ENCODE peak calls at places on chromosomes 4 and X, in seven cellular contexts. W, E, Q, B, S, P and K are unnamed samples.

GRCh38 chr4:41268024-41268423 is 11.3 kb downstream of the UCHL1 start:
- DNase-seq in W (no peak), E (no peak), Q (peak), B (no peak), S (no peak), P (no peak), K (no peak)

GRCh38 chr4:149371021-149371420 is 444.6 kb downstream of the IQCM start:
- DNase-seq in W (peak), E (peak), Q (peak), B (no peak), S (no peak), P (peak), K (no peak)

GRCh38 chrX:150334100-150334499 is 29.0 kb upstream of the MAMLD1 start:
- DNase-seq in W (no peak), E (no peak), Q (no peak), B (no peak), S (peak), P (no peak), K (no peak)

GRCh38 chr4:24103434-24104168 is 213.8 kb upstream of the PPARGC1A start:
- DNase-seq in W (no peak), E (peak), Q (peak), B (no peak), S (no peak), P (peak), K (no peak)

GRCh38 chr4:108029731-108030130 is 40.0 kb downstream of the HADH start:
- DNase-seq in W (no peak), E (no peak), Q (no peak), B (no peak), S (no peak), P (no peak), K (no peak)

GRCh38 chr4:176393306-176394013 is 73.7 kb downstream of the SPCS3 start:
- DNase-seq in W (no peak), E (peak), Q (peak), B (no peak), S (no peak), P (no peak), K (no peak)

GRCh38 chr4:175066923-175067627 is 148.9 kb downstream of the ADAM29 start:
- DNase-seq in W (no peak), E (no peak), Q (no peak), B (no peak), S (no peak), P (no peak), K (no peak)

GRCh38 chr4:106329027-106329618 is 12.8 kb downstream of the AIMP1 start:
- DNase-seq in W (no peak), E (peak), Q (peak), B (no peak), S (no peak), P (peak), K (no peak)

GRCh38 chr4:156778606-156779005 is 193.0 kb downstream of the PDGFC start:
- DNase-seq in W (no peak), E (peak), Q (peak), B (no peak), S (no peak), P (peak), K (no peak)

GRCh38 chr4:38581708-38582107 is 82.3 kb upstream of the KLF3 start:
- DNase-seq in W (no peak), E (no peak), Q (no peak), B (no peak), S (no peak), P (no peak), K (no peak)

GRCh38 chrX:20060961-20061868 is 55.5 kb downstream of the MAP7D2 start:
- DNase-seq in W (no peak), E (no peak), Q (no peak), B (no peak), S (no peak), P (no peak), K (no peak)

GRCh38 chr4:7392438-7393374 is 42.0 kb downstream of the PSAPL1 start:
- DNase-seq in W (no peak), E (peak), Q (peak), B (no peak), S (no peak), P (peak), K (peak)

GRCh38 chrX:48761674-48762471 is at the start of gene GLOD5:
- DNase-seq in W (peak), E (peak), Q (no peak), B (peak), S (no peak), P (peak), K (peak)

GRCh38 chr4:22167201-22167600 is 218.6 kb upstream of the KCNIP4 start:
- DNase-seq in W (no peak), E (no peak), Q (no peak), B (no peak), S (no peak), P (no peak), K (no peak)

DNA sequence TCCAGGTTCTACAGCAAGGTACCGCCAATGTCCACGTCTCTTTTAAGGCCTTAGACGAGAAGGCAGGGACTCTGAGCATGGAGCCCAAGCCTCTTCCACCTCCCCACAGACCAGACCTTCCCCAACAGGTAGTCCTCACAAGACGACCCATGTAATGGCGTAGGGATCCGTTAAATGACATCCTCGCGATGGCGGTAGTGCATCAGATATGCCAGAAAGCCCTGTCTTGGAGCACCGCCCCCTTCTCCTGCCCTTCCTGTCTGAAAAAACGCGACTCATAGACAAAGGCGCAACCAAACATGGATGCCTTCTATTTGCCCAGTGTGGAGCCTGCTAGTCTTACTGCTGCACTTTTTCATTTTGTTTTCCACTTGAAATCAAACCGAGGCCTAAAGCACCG is 185.4 kb downstream of the OR13H1 start:
- DNase-seq in W (no peak), E (no peak), Q (no peak), B (no peak), S (no peak), P (no peak), K (no peak)
- TF ChIP-seq CTCF in W (no peak), E (no peak), Q (no peak), B (no peak), S (peak), P (no peak), K (no peak)

GRCh38 chr4:54229631-54230478 is 762 bp downstream of the PDGFRA start:
- DNase-seq in W (no peak), E (peak), Q (peak), B (peak), S (no peak), P (peak), K (peak)

GRCh38 chr4:54228563-54229501 is at the start of gene PDGFRA:
- DNase-seq in W (no peak), E (peak), Q (peak), B (no peak), S (peak), P (peak), K (peak)

GRCh38 chr4:54231419-54232150 is 2.5 kb downstream of the PDGFRA start:
- DNase-seq in W (no peak), E (peak), Q (peak), B (peak), S (peak), P (peak), K (peak)

GRCh38 chr4:54232151-54232688 is 3.1 kb downstream of the PDGFRA start:
- DNase-seq in W (no peak), E (peak), Q (peak), B (no peak), S (no peak), P (no peak), K (no peak)

DNA sequence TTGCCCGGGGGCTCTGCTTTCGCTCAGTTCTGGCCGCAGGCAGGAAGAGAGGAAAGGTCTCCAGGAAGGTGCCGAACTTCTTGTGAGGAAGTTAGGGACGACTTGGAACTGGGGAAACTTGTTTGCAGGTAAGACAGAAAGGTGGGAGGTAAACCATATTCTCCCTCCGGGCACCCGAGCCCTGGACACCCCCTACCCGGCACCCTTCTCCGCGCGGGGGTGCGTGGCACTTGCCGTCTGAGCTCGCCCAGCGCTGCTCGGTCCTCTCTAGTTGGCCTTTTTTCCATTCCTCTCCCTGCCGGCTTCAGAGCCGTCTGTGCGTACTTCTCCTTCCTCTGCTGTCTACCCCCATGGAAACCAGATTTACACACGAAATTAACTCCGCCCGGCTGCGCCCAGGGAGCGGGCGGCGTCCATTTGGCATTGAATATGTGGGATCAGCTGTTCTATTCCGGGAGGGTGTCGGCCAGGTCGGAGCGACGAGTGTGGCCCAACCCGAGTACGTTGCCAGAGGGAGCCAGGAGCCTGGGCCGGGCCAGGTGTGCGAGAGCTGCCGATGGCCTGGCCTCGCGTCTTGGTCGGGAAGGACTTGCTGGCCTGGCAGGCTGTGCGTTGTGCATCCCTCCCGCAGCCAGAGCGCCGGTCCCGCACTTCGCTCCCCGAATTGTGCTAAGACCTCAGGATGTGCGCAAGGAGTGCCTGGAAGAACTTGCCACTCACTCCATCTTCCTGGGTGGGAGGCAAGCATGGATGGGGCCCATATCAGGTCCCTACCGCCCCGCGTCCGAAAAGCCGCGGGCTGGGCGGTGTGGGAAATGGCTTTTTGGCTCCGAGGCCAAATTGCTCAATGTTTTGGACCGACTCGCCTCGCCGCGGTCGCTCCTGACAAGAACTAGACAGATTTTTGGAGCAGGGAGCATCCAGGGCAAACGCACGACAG is 1.7 kb downstream of the PDGFRA start:
- DNase-seq in W (no peak), E (peak), Q (peak), B (peak), S (peak), P (peak), K (peak)
- TF ChIP-seq CTCF in W (no peak), E (no peak), Q (peak), B (no peak), S (no peak), P (no peak), K (no peak)

DNA sequence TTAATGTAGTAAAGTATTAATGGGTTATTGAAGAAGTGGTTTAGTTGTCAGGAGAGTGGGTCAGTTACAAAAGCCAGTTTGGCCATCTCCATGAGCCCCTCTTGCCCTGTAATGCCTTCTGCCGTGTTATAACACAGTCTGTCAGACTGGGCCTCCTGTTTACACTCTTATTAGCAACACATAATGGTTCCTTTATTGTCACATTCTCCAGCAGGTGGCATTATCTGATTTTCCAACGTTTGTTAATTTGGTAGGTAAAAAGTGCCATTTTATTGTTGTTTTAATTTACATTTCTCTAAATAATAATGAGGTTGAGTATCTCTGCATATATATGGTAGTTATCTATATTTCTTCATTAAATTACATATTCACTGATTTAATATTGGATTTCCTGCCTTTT is 560.8 kb downstream of the FGF13 start:
- DNase-seq in W (no peak), E (no peak), Q (no peak), B (no peak), S (no peak), P (no peak), K (no peak)
- TF ChIP-seq CTCF in W (no peak), E (no peak), Q (no peak), B (no peak), S (no peak), P (no peak), K (no peak)

GRCh38 chr4:3714642-3715001 is 51.6 kb upstream of the ADRA2C start:
- DNase-seq in W (no peak), E (no peak), Q (no peak), B (no peak), S (no peak), P (no peak), K (no peak)

GRCh38 chr4:3716876-3717235 is 49.3 kb upstream of the ADRA2C start:
- DNase-seq in W (no peak), E (no peak), Q (no peak), B (no peak), S (no peak), P (no peak), K (no peak)

GRCh38 chr4:3715251-3716033 is 50.7 kb upstream of the ADRA2C start:
- DNase-seq in W (no peak), E (no peak), Q (no peak), B (no peak), S (no peak), P (no peak), K (no peak)

GRCh38 chr4:3717241-3717640 is 48.9 kb upstream of the ADRA2C start:
- DNase-seq in W (no peak), E (no peak), Q (no peak), B (no peak), S (no peak), P (no peak), K (no peak)

DNA sequence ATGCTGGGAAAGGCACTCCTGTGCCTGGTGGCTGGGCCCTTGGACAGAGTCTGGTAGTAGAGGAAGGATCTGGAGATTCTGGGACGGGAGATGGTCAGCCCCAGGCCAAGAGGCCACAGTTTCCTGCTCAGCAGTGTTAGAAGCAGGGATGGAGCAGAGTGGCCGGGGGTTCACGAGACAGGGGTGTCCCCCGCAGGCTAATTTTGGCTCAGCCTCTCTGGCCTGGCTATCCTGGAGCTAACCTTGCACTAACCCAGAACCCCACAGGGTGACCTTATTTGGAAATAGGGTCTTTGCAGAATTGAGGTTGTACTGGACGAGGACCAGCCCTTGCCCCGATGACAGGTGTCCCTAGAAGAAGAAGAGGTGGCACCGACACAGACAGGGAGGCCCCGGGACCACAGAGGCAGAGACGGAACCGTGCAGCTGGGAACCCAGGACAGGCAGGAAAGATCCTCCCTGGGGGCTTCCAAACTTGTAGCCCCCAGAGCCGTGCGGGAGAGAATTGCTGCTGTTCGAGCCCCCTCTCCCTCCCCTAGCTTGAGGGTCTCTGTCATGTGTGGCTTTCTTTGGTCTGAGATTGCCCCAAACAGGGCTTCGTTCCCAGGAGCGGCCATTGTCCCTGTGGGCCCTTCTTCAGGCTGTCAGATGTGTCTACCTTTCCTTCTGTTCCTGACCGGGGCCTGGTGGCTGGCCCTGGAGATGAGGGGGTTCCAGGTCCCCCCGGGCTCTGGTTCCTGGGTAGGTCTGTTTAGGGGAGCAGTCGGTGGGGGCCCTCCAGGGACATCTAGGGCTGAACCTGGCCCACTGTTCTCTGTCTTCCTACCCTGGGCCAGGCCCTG is 49.9 kb upstream of the ADRA2C start:
- DNase-seq in W (no peak), E (no peak), Q (no peak), B (no peak), S (no peak), P (no peak), K (no peak)
- TF ChIP-seq CTCF in W (no peak), E (no peak), Q (no peak), B (no peak), S (no peak), P (no peak), K (no peak)

GRCh38 chrX:55801811-55802210 is 84.3 kb downstream of the RRAGB start:
- DNase-seq in W (no peak), E (no peak), Q (no peak), B (no peak), S (no peak), P (no peak), K (no peak)
- TF ChIP-seq CTCF in W (no peak), E (no peak), Q (no peak), B (no peak), S (no peak), P (no peak), K (no peak)

DNA sequence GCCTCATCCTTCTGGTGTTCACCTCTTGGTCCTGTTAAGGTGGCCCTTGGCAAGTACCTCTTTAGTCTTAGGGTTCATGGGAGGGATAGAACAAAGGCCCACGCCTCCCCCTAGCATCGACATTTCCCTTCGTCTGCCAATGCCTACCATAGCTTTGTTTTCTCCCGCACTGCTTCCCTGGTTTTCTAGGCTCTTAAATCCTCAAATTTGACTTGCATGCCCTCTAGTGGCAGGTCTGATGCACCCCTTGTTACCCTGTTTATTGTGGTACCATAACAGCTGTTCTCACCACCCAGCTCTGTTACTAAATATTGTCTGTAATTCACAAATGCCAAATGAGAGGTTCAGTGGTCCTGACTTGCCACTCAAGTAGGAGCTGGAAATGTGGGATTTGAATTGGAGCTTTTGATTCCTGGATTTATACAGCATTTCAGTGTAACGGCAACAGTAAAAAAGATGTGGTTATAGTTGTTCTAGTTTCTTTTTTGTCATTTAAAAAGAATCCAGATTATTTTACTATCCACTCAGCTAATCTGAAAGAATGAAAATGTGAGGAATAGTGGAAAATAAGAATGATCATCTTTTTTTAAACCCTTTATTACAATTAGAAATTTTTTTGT is 100.1 kb downstream of the REPS2 start:
- DNase-seq in W (peak), E (peak), Q (peak), B (peak), S (peak), P (peak), K (peak)
- TF ChIP-seq CTCF in W (peak), E (peak), Q (peak), B (peak), S (peak), P (peak), K (peak)

GRCh38 chr4:102423375-102423774 is 77.8 kb upstream of the NFKB1 start:
- DNase-seq in W (no peak), E (no peak), Q (no peak), B (no peak), S (no peak), P (no peak), K (no peak)
- TF ChIP-seq CTCF in W (no peak), E (no peak), Q (no peak), B (no peak), S (no peak), P (no peak), K (no peak)

GRCh38 chr4:143085224-143085623 is 99.5 kb upstream of the USP38 start:
- DNase-seq in W (no peak), E (peak), Q (peak), B (no peak), S (no peak), P (peak), K (no peak)
- TF ChIP-seq CTCF in W (no peak), E (no peak), Q (no peak), B (peak), S (peak), P (peak), K (no peak)

GRCh38 chrX:50905334-50905733 is 5.2 kb upstream of the BMP15 start:
- DNase-seq in W (peak), E (no peak), Q (peak), B (no peak), S (no peak), P (no peak), K (no peak)
- TF ChIP-seq CTCF in W (peak), E (peak), Q (peak), B (peak), S (peak), P (peak), K (peak)